ENCODE peak calls at places on chromosome 5, in four cellular contexts. One of them, this sample, is unnamed. For H3K9me3, the result is how much of the 10 kb centered on the place peaks cover.

GRCh38 chr5:142455856-142456255 is 131.0 kb upstream of the SPRY4 start:
- DNase-seq in H9: no peak
- DNase-seq in trophoblast cell: no peak
- DNase-seq in IMR-90: no peak
- DNase-seq in this sample: no peak

GRCh38 chr5:72153551-72153950 is 46.3 kb downstream of the MAP1B start:
- DNase-seq in IMR-90: no peak
- DNase-seq in trophoblast cell: no peak
- DNase-seq in H9: no peak
- DNase-seq in this sample: no peak

GRCh38 chr5:67426961-67427630 is 230.5 kb upstream of the CD180 start:
- DNase-seq in IMR-90: no peak
- DNase-seq in H9: no peak
- DNase-seq in trophoblast cell: no peak
- DNase-seq in this sample: no peak

GRCh38 chr5:170554566-170555267 is 50.9 kb downstream of the KCNIP1 start:
- DNase-seq in H9: peak
- DNase-seq in trophoblast cell: no peak
- DNase-seq in IMR-90: peak
- DNase-seq in this sample: no peak

GRCh38 chr5:89596821-89597220 is 713.8 kb upstream of the MEF2C start:
- DNase-seq in IMR-90: no peak
- DNase-seq in trophoblast cell: no peak
- DNase-seq in H9: no peak
- DNase-seq in this sample: no peak

GRCh38 chr5:73625905-73626811 is at the start of gene ARHGEF28:
- DNase-seq in trophoblast cell: no peak
- DNase-seq in IMR-90: peak
- DNase-seq in H9: peak
- DNase-seq in this sample: peak

GRCh38 chr5:149370878-149371277 is 8.2 kb downstream of the IL17B start:
- DNase-seq in trophoblast cell: no peak
- DNase-seq in H9: no peak
- DNase-seq in IMR-90: no peak
- DNase-seq in this sample: no peak

GRCh38 chr5:171711631-171712030 is 74.0 kb upstream of the SMIM23 start:
- DNase-seq in H9: peak
- DNase-seq in trophoblast cell: no peak
- DNase-seq in IMR-90: no peak
- DNase-seq in this sample: no peak

GRCh38 chr5:63961598-63962161 is 565 bp downstream of the HTR1A start:
- DNase-seq in H9: peak
- DNase-seq in IMR-90: no peak
- DNase-seq in trophoblast cell: no peak
- DNase-seq in this sample: no peak

GRCh38 chr5:109100971-109101370 is 308.8 kb downstream of the PJA2 start:
- DNase-seq in trophoblast cell: no peak
- DNase-seq in IMR-90: peak
- DNase-seq in H9: no peak
- DNase-seq in this sample: no peak

GRCh38 chr5:96790851-96791513 is 16.8 kb downstream of the ERAP1 start:
- DNase-seq in trophoblast cell: peak
- DNase-seq in H9: no peak
- DNase-seq in IMR-90: peak
- DNase-seq in this sample: no peak

GRCh38 chr5:149150457-149150856 is 9.2 kb downstream of the ABLIM3 start:
- DNase-seq in IMR-90: peak
- DNase-seq in H9: no peak
- DNase-seq in trophoblast cell: no peak
- DNase-seq in this sample: no peak

GRCh38 chr5:54756301-54756700 is 229.1 kb downstream of the ESM1 start:
- DNase-seq in IMR-90: no peak
- DNase-seq in trophoblast cell: no peak
- DNase-seq in H9: no peak
- DNase-seq in this sample: no peak
- H3K4ac ChIP-seq in IMR-90: peak
- H3K4ac ChIP-seq in trophoblast cell: no peak
- H3K4ac ChIP-seq in H9: no peak
- H3K4ac ChIP-seq in this sample: no peak

GRCh38 chr5:10138385-10139057 is 111.2 kb downstream of the ATPSCKMT start:
- DNase-seq in IMR-90: no peak
- DNase-seq in H9: no peak
- DNase-seq in trophoblast cell: no peak
- DNase-seq in this sample: no peak

GRCh38 chr5:10130881-10131280 is 118.8 kb downstream of the ATPSCKMT start:
- DNase-seq in trophoblast cell: no peak
- DNase-seq in IMR-90: no peak
- DNase-seq in H9: no peak
- DNase-seq in this sample: no peak

GRCh38 chr5:10133830-10134229 is 115.9 kb downstream of the ATPSCKMT start:
- DNase-seq in IMR-90: peak
- DNase-seq in H9: no peak
- DNase-seq in trophoblast cell: no peak
- DNase-seq in this sample: no peak
- H2AK5ac ChIP-seq in IMR-90: no peak
- H2AK5ac ChIP-seq in H9: no peak
- H2AK5ac ChIP-seq in trophoblast cell: no peak
- H2AK5ac ChIP-seq in this sample: no peak

DNA sequence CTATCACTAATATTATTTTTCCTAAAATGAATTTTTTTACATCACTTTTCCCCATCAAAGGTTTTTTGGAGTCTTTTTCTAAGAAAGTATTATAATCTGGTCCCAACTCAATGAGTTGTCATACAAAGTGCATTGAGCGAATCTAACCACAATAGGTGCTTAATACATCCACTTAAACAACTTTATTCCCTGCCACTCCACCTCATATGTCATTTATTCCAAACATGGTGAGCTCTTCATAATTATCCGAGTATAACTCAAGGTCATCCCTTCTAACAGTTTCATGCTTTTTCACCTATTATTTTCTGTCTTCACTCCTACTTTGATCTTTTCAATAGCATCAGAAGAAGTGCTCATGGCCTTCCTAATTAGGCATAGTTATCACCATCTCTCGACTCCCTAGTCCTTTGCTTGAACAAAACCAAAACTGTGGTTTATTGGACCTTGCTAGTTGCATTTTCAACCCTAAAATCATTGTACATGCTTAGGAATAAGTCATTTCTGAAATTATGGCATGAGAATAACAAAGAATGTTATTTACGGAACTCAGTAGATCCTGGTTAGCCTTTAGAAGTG is 754.7 kb upstream of the CTNND2 start:
- DNase-seq in trophoblast cell: no peak
- DNase-seq in IMR-90: no peak
- DNase-seq in H9: no peak
- DNase-seq in this sample: no peak
- H3K9me3 ChIP-seq in trophoblast cell: under half
- H3K9me3 ChIP-seq in IMR-90: under half
- H3K9me3 ChIP-seq in H9: under half
- H3K9me3 ChIP-seq in this sample: under half

GRCh38 chr5:152932631-152933030 is 527.6 kb upstream of the NMUR2 start:
- DNase-seq in trophoblast cell: no peak
- DNase-seq in IMR-90: no peak
- DNase-seq in H9: no peak
- DNase-seq in this sample: no peak
- H3K4ac ChIP-seq in trophoblast cell: no peak
- H3K4ac ChIP-seq in IMR-90: no peak
- H3K4ac ChIP-seq in H9: no peak
- H3K4ac ChIP-seq in this sample: no peak

GRCh38 chr5:116578676-116579075 is 4.1 kb upstream of the SEMA6A start:
- DNase-seq in trophoblast cell: no peak
- DNase-seq in IMR-90: no peak
- DNase-seq in H9: no peak
- DNase-seq in this sample: no peak
- H2AK5ac ChIP-seq in trophoblast cell: no peak
- H2AK5ac ChIP-seq in IMR-90: no peak
- H2AK5ac ChIP-seq in H9: no peak
- H2AK5ac ChIP-seq in this sample: no peak

DNA sequence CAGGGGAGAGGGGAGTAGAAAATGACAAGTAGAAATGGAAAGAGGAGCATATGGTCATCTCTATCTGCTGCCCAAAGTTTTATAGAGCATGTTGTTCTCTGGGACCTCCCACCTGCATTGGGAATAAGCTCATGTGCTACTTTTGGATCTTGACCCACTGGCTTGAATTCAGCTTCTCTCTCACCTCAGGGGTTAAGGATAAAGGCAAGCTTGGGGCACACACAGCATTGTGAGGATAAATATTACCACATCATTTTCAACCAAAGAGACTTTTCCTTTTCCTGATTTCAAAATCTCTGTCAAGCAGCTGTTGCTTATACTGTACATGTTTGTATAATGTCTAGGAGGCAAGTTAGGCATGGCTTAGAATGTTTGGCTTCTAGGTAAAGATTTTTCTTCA is 16.6 kb downstream of the ATP10B start:
- DNase-seq in H9: no peak
- DNase-seq in trophoblast cell: no peak
- DNase-seq in IMR-90: no peak
- DNase-seq in this sample: no peak
- H3K9me3 ChIP-seq in H9: under half
- H3K9me3 ChIP-seq in trophoblast cell: under half
- H3K9me3 ChIP-seq in IMR-90: under half
- H3K9me3 ChIP-seq in this sample: under half